ENCODE peak calls at places on chromosomes 16 and 17, in six cellular contexts. Q, O, J, T, L and Z are unnamed samples.

GRCh38 chr16:57604177-57604576 is 24.3 kb upstream of the ADGRG1 start:
- ATAC-seq in Q (no peak), O (no peak), J (no peak), T (no peak), L (no peak), Z (no peak)

GRCh38 chr16:28623172-28623711 is 13.4 kb upstream of the SULT1A1 start:
- ATAC-seq in Q (peak), O (peak), J (peak), T (peak), L (peak), Z (peak)

GRCh38 chr17:57567278-57567677 is 177.8 kb downstream of the CCDC182 start:
- ATAC-seq in Q (no peak), O (peak), J (no peak), T (no peak), L (no peak), Z (no peak)

GRCh38 chr17:48543854-48544355 is 1.0 kb downstream of the HOXB2 start:
- ATAC-seq in Q (peak), O (peak), J (peak), T (peak), L (peak), Z (no peak)

GRCh38 chr16:17334096-17334495 is 136.7 kb downstream of the XYLT1 start:
- ATAC-seq in Q (peak), O (peak), J (peak), T (peak), L (no peak), Z (no peak)

GRCh38 chr16:89536886-89537548 is 23.5 kb upstream of the RPL13 start:
- ATAC-seq in Q (no peak), O (no peak), J (no peak), T (no peak), L (no peak), Z (no peak)

GRCh38 chr17:6413073-6413472 is 21.8 kb downstream of the AIPL1 start:
- ATAC-seq in Q (peak), O (no peak), J (no peak), T (no peak), L (peak), Z (no peak)

GRCh38 chr16:75024591-75024990 is 25.8 kb downstream of the ZNRF1 start:
- ATAC-seq in Q (no peak), O (no peak), J (no peak), T (no peak), L (no peak), Z (no peak)

GRCh38 chr17:28501421-28502284 is 4.5 kb upstream of the FOXN1 start:
- ATAC-seq in Q (no peak), O (no peak), J (no peak), T (no peak), L (no peak), Z (no peak)

GRCh38 chr16:3112058-3112880 is at the start of gene ZNF205:
- ATAC-seq in Q (peak), O (peak), J (peak), T (peak), L (peak), Z (no peak)